ENCODE peak calls at places on chromosome 20, in nine cellular contexts. M is stimulated activated CD8-positive, alpha-beta memory T cell treated with anti-CD3 and anti-CD28 coated beads, Interleukin-4, amount 100 ng/mL, for 24 hours; R is HepG2; S is T-helper 22 cell; H is NCI-H748 treated with DMSO at 0.1 percent for 48 hours; N is neural crest cell; P is mucosa of descending colon; Y is fibroblast of lung; O is endodermal cell. Z is an unnamed sample.

GRCh38 chr20:36744764-36745191 is 1.1 kb downstream of the NDRG3 start:
- DNase-seq in M (no peak), R (no peak), S (no peak), H (no peak), N (no peak), P (no peak), Y (peak), O (peak), Z (peak)

GRCh38 chr20:50728981-50729874 is 2.2 kb upstream of the PARD6B start:
- DNase-seq in M (no peak), R (peak), S (no peak), H (no peak), N (no peak), P (peak), Y (no peak), O (peak), Z (no peak)

GRCh38 chr20:25508083-25508770 is 77.1 kb downstream of the NINL start:
- DNase-seq in M (no peak), R (peak), S (no peak), H (no peak), N (no peak), P (no peak), Y (peak), O (no peak), Z (peak)

GRCh38 chr20:46435146-46435545 is 28.7 kb upstream of the ELMO2 start:
- DNase-seq in M (no peak), R (no peak), S (no peak), H (no peak), N (no peak), P (no peak), Y (no peak), O (no peak), Z (no peak)

GRCh38 chr20:52154575-52154974 is 37.0 kb downstream of the ZFP64 start:
- DNase-seq in M (no peak), R (no peak), S (no peak), H (no peak), N (no peak), P (no peak), Y (no peak), O (no peak), Z (no peak)

GRCh38 chr20:52294106-52294628 is 102.6 kb upstream of the ZFP64 start:
- DNase-seq in M (no peak), R (no peak), S (no peak), H (no peak), N (no peak), P (no peak), Y (no peak), O (no peak), Z (no peak)

GRCh38 chr20:3349786-3350185 is 57.7 kb downstream of the DNAAF9 start:
- DNase-seq in M (no peak), R (no peak), S (no peak), H (no peak), N (no peak), P (no peak), Y (no peak), O (no peak), Z (no peak)

GRCh38 chr20:38225240-38225899 is 35.2 kb downstream of the KIAA1755 start:
- DNase-seq in M (no peak), R (no peak), S (no peak), H (no peak), N (no peak), P (no peak), Y (no peak), O (no peak), Z (no peak)

GRCh38 chr20:40811660-40812414 is 122.8 kb upstream of the MAFB start:
- DNase-seq in M (no peak), R (no peak), S (no peak), H (no peak), N (no peak), P (no peak), Y (no peak), O (peak), Z (no peak)

GRCh38 chr20:36806049-36806448 is 32.5 kb upstream of the DSN1 start:
- DNase-seq in M (no peak), R (no peak), S (no peak), H (no peak), N (no peak), P (no peak), Y (no peak), O (no peak), Z (no peak)

GRCh38 chr20:5848711-5849505 is 98.7 kb downstream of the SHLD1 start:
- DNase-seq in M (no peak), R (no peak), S (peak), H (no peak), N (no peak), P (no peak), Y (peak), O (no peak), Z (no peak)

GRCh38 chr20:61814244-61814643 is 251.4 kb downstream of the TAF4 start:
- DNase-seq in M (no peak), R (no peak), S (no peak), H (no peak), N (no peak), P (no peak), Y (no peak), O (no peak), Z (no peak)

GRCh38 chr20:37315293-37316110 is 26.0 kb downstream of the MANBAL start:
- DNase-seq in M (no peak), R (no peak), S (no peak), H (no peak), N (no peak), P (peak), Y (peak), O (no peak), Z (peak)

GRCh38 chr20:50876816-50877215 is 54.4 kb downstream of the ADNP start:
- DNase-seq in M (no peak), R (no peak), S (no peak), H (no peak), N (no peak), P (no peak), Y (no peak), O (no peak), Z (no peak)

GRCh38 chr20:48208176-48208575 is 422.9 kb upstream of the SULF2 start:
- DNase-seq in M (no peak), R (no peak), S (no peak), H (no peak), N (no peak), P (no peak), Y (no peak), O (no peak), Z (no peak)

GRCh38 chr20:62155428-62156253 is 12.1 kb downstream of the SS18L1 start:
- DNase-seq in M (no peak), R (peak), S (no peak), H (no peak), N (no peak), P (no peak), Y (no peak), O (peak), Z (no peak)

GRCh38 chr20:57060407-57061057 is 205.9 kb downstream of the BMP7 start:
- DNase-seq in M (no peak), R (no peak), S (no peak), H (no peak), N (no peak), P (no peak), Y (no peak), O (no peak), Z (no peak)

GRCh38 chr20:50415516-50416268 is 94.5 kb upstream of the PTPN1 start:
- DNase-seq in M (no peak), R (peak), S (no peak), H (no peak), N (no peak), P (peak), Y (peak), O (peak), Z (peak)

GRCh38 chr20:31720486-31721407 is 1.9 kb downstream of the BCL2L1 start:
- DNase-seq in M (no peak), R (peak), S (no peak), H (no peak), N (no peak), P (peak), Y (no peak), O (peak), Z (no peak)

GRCh38 chr20:45011108-45011526 is 44.8 kb downstream of the STK4 start:
- DNase-seq in M (peak), R (peak), S (no peak), H (peak), N (peak), P (no peak), Y (peak), O (peak), Z (peak)

GRCh38 chr20:6038256-6038655 is 15.6 kb downstream of the LRRN4 start:
- DNase-seq in M (no peak), R (no peak), S (no peak), H (no peak), N (no peak), P (no peak), Y (no peak), O (no peak), Z (no peak)

GRCh38 chr20:34582221-34582620 is 23.7 kb downstream of the MAP1LC3A start:
- DNase-seq in M (no peak), R (no peak), S (no peak), H (no peak), N (no peak), P (no peak), Y (no peak), O (no peak), Z (no peak)

GRCh38 chr20:24987244-24987643 is 5.3 kb downstream of the APMAP start:
- DNase-seq in M (no peak), R (peak), S (no peak), H (no peak), N (no peak), P (no peak), Y (no peak), O (peak), Z (no peak)

GRCh38 chr20:59144179-59144830 is 19.3 kb upstream of the ZNF831 start:
- DNase-seq in M (peak), R (no peak), S (no peak), H (no peak), N (no peak), P (no peak), Y (no peak), O (no peak), Z (no peak)

GRCh38 chr20:31908016-31908415 is 37.6 kb downstream of the TTLL9 start:
- DNase-seq in M (no peak), R (no peak), S (no peak), H (no peak), N (no peak), P (no peak), Y (no peak), O (peak), Z (no peak)

GRCh38 chr20:47221036-47221625 is 135.4 kb downstream of the ZMYND8 start:
- DNase-seq in M (no peak), R (no peak), S (no peak), H (no peak), N (no peak), P (no peak), Y (no peak), O (no peak), Z (no peak)

GRCh38 chr20:21693322-21693721 is 12.1 kb upstream of the PAX1 start:
- DNase-seq in M (no peak), R (peak), S (no peak), H (peak), N (no peak), P (no peak), Y (no peak), O (peak), Z (no peak)

Z was measured in brain microvascular endothelial cell.